ENCODE peak calls at places on chromosomes 5 and 9, in six cellular contexts. B, K, V, P, J and A are unnamed samples.

GRCh38 chr9:75001719-75002421 is 26.2 kb downstream of the CARNMT1 start:
- DNase-seq in V (peak), P (no peak), J (no peak), K (peak), B (peak), A (peak)

GRCh38 chr5:179324760-179325295 is 20.4 kb downstream of the ADAMTS2 start:
- DNase-seq in V (no peak), B (no peak), K (no peak), P (no peak), J (no peak), A (no peak)

GRCh38 chr9:18706648-18707047 is 232.7 kb downstream of the ADAMTSL1 start:
- DNase-seq in K (no peak), P (no peak), V (no peak), B (no peak), J (no peak), A (no peak)

GRCh38 chr5:174690256-174690655 is 34.1 kb upstream of the MSX2 start:
- DNase-seq in B (peak), P (no peak), V (no peak), K (no peak), J (no peak), A (no peak)

GRCh38 chr9:120767451-120767850 is 25.8 kb downstream of the FBXW2 start:
- DNase-seq in J (no peak), K (no peak), B (no peak), V (peak), P (no peak), A (no peak)

GRCh38 chr5:71905804-71906711 is 187.0 kb downstream of the CARTPT start:
- DNase-seq in J (no peak), K (peak), B (peak), V (no peak), P (no peak), A (no peak)

GRCh38 chr9:127451681-127452480 is 571 bp downstream of the LRSAM1 start:
- DNase-seq in V (peak), J (no peak), K (peak), B (peak), P (peak), A (peak)

GRCh38 chr9:94908041-94908563 is 181.6 kb downstream of the AOPEP start:
- DNase-seq in K (no peak), J (no peak), V (no peak), P (no peak), B (peak), A (peak)

GRCh38 chr9:11038956-11039355 is 426.2 kb upstream of the PTPRD start:
- DNase-seq in P (no peak), B (no peak), J (no peak), V (no peak), K (no peak), A (no peak)

GRCh38 chr9:115353681-115354080 is 235.7 kb upstream of the TNC start:
- DNase-seq in V (peak), K (no peak), J (no peak), B (peak), P (no peak), A (no peak)

GRCh38 chr9:104858271-104858670 is 69.7 kb downstream of the ABCA1 start:
- DNase-seq in P (no peak), J (peak), K (no peak), V (peak), B (peak), A (peak)

GRCh38 chr9:5510991-5511390 is 660 bp downstream of the PDCD1LG2 start:
- DNase-seq in P (no peak), B (peak), J (no peak), K (no peak), V (no peak), A (no peak)

GRCh38 chr5:141850183-141850768 is 27.9 kb downstream of the PCDH1 start:
- DNase-seq in P (no peak), B (peak), V (no peak), K (peak), J (peak), A (peak)

GRCh38 chr5:64682608-64683007 is 7.7 kb upstream of the SHISAL2B start:
- DNase-seq in P (no peak), J (no peak), V (no peak), K (no peak), B (no peak), A (no peak)

GRCh38 chr5:156934450-156935211 is 28.4 kb downstream of the TIMD4 start:
- DNase-seq in K (no peak), V (no peak), P (no peak), J (no peak), B (no peak), A (no peak)

GRCh38 chr5:96197359-96197758 is 235.7 kb downstream of the PCSK1 start:
- DNase-seq in P (no peak), B (no peak), V (no peak), K (no peak), J (no peak), A (no peak)

GRCh38 chr9:134066923-134067851 is 639 bp downstream of the BRD3 start:
- DNase-seq in V (no peak), K (no peak), P (no peak), B (peak), J (no peak), A (peak)

GRCh38 chr5:162274684-162275083 is 207.1 kb downstream of the GABRG2 start:
- DNase-seq in P (no peak), K (no peak), B (no peak), J (no peak), V (no peak), A (no peak)

DNA sequence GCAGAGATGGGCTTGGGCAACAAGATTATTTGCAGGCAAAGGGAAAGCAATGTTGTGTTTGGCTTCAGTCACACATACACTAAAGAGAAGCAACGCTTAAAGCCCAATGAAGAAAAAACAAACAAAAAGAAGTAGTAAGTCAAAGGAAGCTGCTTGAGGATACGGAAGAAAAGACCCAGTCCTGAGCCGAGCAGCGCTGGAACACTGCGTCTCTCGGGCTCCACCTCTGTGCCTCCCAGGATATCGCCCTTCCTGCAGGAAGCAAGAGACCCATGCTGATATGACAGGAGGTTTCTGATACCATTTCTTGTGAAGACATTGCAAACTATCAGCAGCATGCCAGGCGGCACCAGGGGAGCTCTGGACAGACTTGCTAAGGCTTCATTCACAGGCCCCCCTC is 9.9 kb downstream of the GNAQ start:
- DNase-seq in P (no peak), K (no peak), J (no peak), B (no peak), V (no peak), A (no peak)
- TF ChIP-seq CTCF in P (no peak), K (no peak), J (no peak), B (no peak), V (no peak), A (peak)

GRCh38 chr5:143245929-143246561 is 157.4 kb downstream of the NR3C1 start:
- DNase-seq in V (peak), K (no peak), J (no peak), B (peak), P (no peak), A (peak)

GRCh38 chr5:143241892-143242291 is 161.6 kb downstream of the NR3C1 start:
- DNase-seq in P (no peak), V (peak), K (no peak), B (peak), J (no peak), A (peak)

GRCh38 chr5:143244000-143244736 is 159.3 kb downstream of the NR3C1 start:
- DNase-seq in V (peak), P (peak), J (peak), K (peak), B (peak), A (peak)

GRCh38 chr5:143244990-143245389 is 158.5 kb downstream of the NR3C1 start:
- DNase-seq in V (peak), B (peak), P (no peak), J (no peak), K (no peak), A (no peak)

GRCh38 chr5:143243103-143243502 is 160.4 kb downstream of the NR3C1 start:
- DNase-seq in J (no peak), V (no peak), P (no peak), B (no peak), K (no peak), A (no peak)
- H3K4me3 ChIP-seq in J (no peak), V (no peak), P (no peak), B (no peak), K (no peak), A (no peak)

DNA sequence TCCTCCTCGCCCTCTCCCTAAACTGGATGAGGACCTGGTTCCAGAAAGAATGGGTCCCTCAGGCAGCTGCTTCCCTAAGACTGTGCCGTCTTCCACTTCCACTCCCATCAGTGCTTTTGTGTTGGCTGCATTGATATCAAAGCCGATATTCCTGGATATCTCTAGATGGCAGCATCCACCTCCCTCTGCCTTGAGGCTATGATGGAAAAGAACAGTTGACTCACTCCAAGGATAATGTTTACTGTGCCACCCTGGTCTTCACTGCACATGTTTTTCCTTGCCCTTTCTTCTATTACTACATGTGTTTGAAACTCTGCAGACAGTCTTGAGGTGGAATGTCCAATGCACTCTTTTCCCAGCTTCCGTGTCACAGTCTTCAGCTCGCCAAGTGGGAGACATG is 211.6 kb downstream of the MAST4 start:
- DNase-seq in B (peak), J (no peak), V (peak), P (no peak), K (peak), A (peak)
- TF ChIP-seq CTCF in B (peak), J (no peak), V (peak), P (peak), K (peak), A (peak)

GRCh38 chr5:149617760-149618306 is 36.5 kb downstream of the ARHGEF37 start:
- DNase-seq in K (no peak), J (no peak), V (peak), B (no peak), P (no peak), A (no peak)
- H3K4me3 ChIP-seq in K (no peak), J (no peak), V (no peak), B (no peak), P (no peak), A (no peak)

GRCh38 chr9:92242115-92242778 is 51.2 kb downstream of the IARS1 start:
- DNase-seq in K (peak), B (peak), J (no peak), P (no peak), V (peak), A (peak)
- TF ChIP-seq CTCF in K (peak), B (peak), J (no peak), P (peak), V (peak), A (peak)